ENCODE peak calls at places on chromosomes 4 and X, in four cellular contexts. Y, G, H and I are unnamed samples.

GRCh38 chr4:107685740-107686139 is 34.3 kb downstream of the PAPSS1 start:
- DNase-seq in H (no peak), Y (no peak), G (no peak), I (no peak)

GRCh38 chrX:71923516-71923915 is 12.9 kb downstream of the NHSL2 start:
- DNase-seq in Y (no peak), G (no peak), H (no peak), I (no peak)

GRCh38 chr4:81454498-81454897 is 17.2 kb downstream of the RASGEF1B start:
- DNase-seq in H (no peak), G (peak; percentile 56), Y (no peak), I (no peak)

GRCh38 chrX:137418086-137418485 is 147.8 kb upstream of the ZIC3 start:
- DNase-seq in G (no peak), Y (no peak), H (no peak), I (no peak)

GRCh38 chrX:69299271-69299670 is 134.0 kb upstream of the PJA1 start:
- DNase-seq in Y (no peak), H (no peak), G (no peak), I (no peak)

GRCh38 chr4:120685756-120686278 is 236.7 kb downstream of the PRDM5 start:
- DNase-seq in H (no peak), Y (no peak), G (no peak), I (no peak)

GRCh38 chr4:88211473-88212252 is 53.2 kb upstream of the ABCG2 start:
- DNase-seq in H (peak; percentile 58), Y (peak; percentile 55), G (peak; percentile 69), I (peak; percentile 47)

GRCh38 chr4:157303471-157303960 is 83.0 kb downstream of the GRIA2 start:
- DNase-seq in H (no peak), Y (no peak), G (no peak), I (no peak)

GRCh38 chrX:2351999-2352995 is 148.5 kb downstream of the DHRSX start:
- DNase-seq in Y (no peak), H (no peak), G (no peak), I (no peak)

GRCh38 chr4:173748353-173748752 is 218.3 kb upstream of the HAND2 start:
- DNase-seq in H (no peak), Y (no peak), G (no peak), I (no peak)

GRCh38 chr4:88457307-88458090 is 580 bp downstream of the HERC5 start:
- DNase-seq in H (peak; percentile 22), Y (peak; percentile 75), G (no peak), I (peak; percentile 25)

GRCh38 chr4:147840846-147841732 is 109.2 kb downstream of the ARHGAP10 start:
- DNase-seq in H (no peak), Y (no peak), G (no peak), I (no peak)

GRCh38 chrX:468979-469378 is 82.3 kb upstream of the PPP2R3B start:
- DNase-seq in H (no peak), G (no peak), Y (no peak), I (no peak)

GRCh38 chr4:153792007-153792892 is 3.4 kb upstream of the SFRP2 start:
- DNase-seq in H (peak; percentile 51), G (no peak), Y (peak; percentile 95), I (no peak)

GRCh38 chrX:75544760-75545159 is 21.9 kb upstream of the ZDHHC15 start:
- DNase-seq in G (no peak), H (no peak), Y (no peak), I (no peak)

GRCh38 chr4:174532479-174532878 is 10.2 kb upstream of the HPGD start:
- DNase-seq in G (no peak), Y (no peak), H (no peak), I (no peak)

GRCh38 chr4:81405900-81406401 is 65.8 kb downstream of the RASGEF1B start:
- DNase-seq in H (peak; percentile 70), G (no peak), Y (no peak), I (peak; percentile 59)